ENCODE peak calls at places on chromosomes 11 and 22, in six cellular contexts. F is WTC11, G is HCT116, W is H1, X is K562, P is HepG2. R is an unnamed sample.

GRCh38 chr11:114197799-114198500 is 98.2 kb upstream of the NNMT start:
- DNase-seq in F (no peak), G (no peak), W (no peak), X (no peak), P (no peak), R (no peak)

GRCh38 chr22:19728836-19729235 is 5.5 kb downstream of the GP1BB start:
- DNase-seq in F (no peak), G (no peak), W (no peak), X (no peak), P (no peak), R (no peak)

GRCh38 chr22:19878461-19879247 is 24.0 kb upstream of the GNB1L start:
- DNase-seq in F (peak), G (no peak), W (peak), X (no peak), P (no peak), R (no peak)

GRCh38 chr11:126124284-126124683 is 61.6 kb upstream of the CDON start:
- DNase-seq in F (no peak), G (no peak), W (no peak), X (no peak), P (no peak), R (no peak)

GRCh38 chr11:112949781-112950575 is 11.2 kb upstream of the NCAM1 start:
- DNase-seq in F (no peak), G (no peak), W (no peak), X (no peak), P (no peak), R (no peak)

GRCh38 chr11:123060265-123061000 is 1.5 kb downstream of the HSPA8 start:
- DNase-seq in F (no peak), G (no peak), W (no peak), X (no peak), P (no peak), R (no peak)

GRCh38 chr22:35205956-35206355 is 51.3 kb upstream of the HMGXB4 start:
- DNase-seq in F (no peak), G (no peak), W (no peak), X (no peak), P (no peak), R (no peak)

GRCh38 chr11:120912504-120912903 is 111.4 kb upstream of the TBCEL start:
- DNase-seq in F (no peak), G (peak), W (no peak), X (peak), P (peak), R (no peak)

GRCh38 chr11:35919244-35919643 is 24.6 kb upstream of the LDLRAD3 start:
- DNase-seq in F (no peak), G (no peak), W (no peak), X (no peak), P (no peak), R (no peak)

GRCh38 chr11:114281388-114281956 is 14.7 kb upstream of the NNMT start:
- DNase-seq in F (no peak), G (no peak), W (no peak), X (no peak), P (no peak), R (no peak)

GRCh38 chr11:69915501-69916250 is 96.5 kb upstream of the FGF3 start:
- DNase-seq in F (peak), G (peak), W (peak), X (peak), P (peak), R (no peak)

GRCh38 chr11:61587951-61588695 is 7.2 kb upstream of the SYT7 start:
- DNase-seq in F (peak), G (peak), W (peak), X (peak), P (no peak), R (no peak)

GRCh38 chr11:126772267-126772666 is 228.3 kb downstream of the KIRREL3 start:
- DNase-seq in F (no peak), G (no peak), W (no peak), X (no peak), P (no peak), R (no peak)

GRCh38 chr11:121563900-121564822 is 111.4 kb upstream of the SORL1-AS1 start:
- DNase-seq in F (no peak), G (no peak), W (no peak), X (no peak), P (peak), R (no peak)

GRCh38 chr22:44710474-44711235 is 8.7 kb downstream of the PRR5 start:
- DNase-seq in F (no peak), G (no peak), W (no peak), X (no peak), P (no peak), R (no peak)

GRCh38 chr11:77705195-77705876 is 67.7 kb upstream of the CLNS1A start:
- DNase-seq in F (no peak), G (peak), W (no peak), X (peak), P (peak), R (no peak)
- TF ChIP-seq ATF3 in F (no peak), G (no peak), W (no peak), X (no peak), P (no peak), R (no peak)

GRCh38 chr11:82995754-82996398 is 75.8 kb downstream of the RAB30 start:
- DNase-seq in F (no peak), G (no peak), W (no peak), X (no peak), P (no peak), R (no peak)

GRCh38 chr11:82995276-82995675 is 76.4 kb downstream of the RAB30 start:
- DNase-seq in F (no peak), G (no peak), W (no peak), X (no peak), P (no peak), R (no peak)

GRCh38 chr11:82999232-82999631 is 72.5 kb downstream of the RAB30 start:
- DNase-seq in F (no peak), G (no peak), W (no peak), X (no peak), P (no peak), R (no peak)

GRCh38 chr11:82998697-82999096 is 73.0 kb downstream of the RAB30 start:
- DNase-seq in F (no peak), G (no peak), W (no peak), X (no peak), P (no peak), R (no peak)

GRCh38 chr11:82996966-82997606 is 74.6 kb downstream of the RAB30 start:
- DNase-seq in F (no peak), G (no peak), W (no peak), X (no peak), P (no peak), R (peak)
- TF ChIP-seq ATF3 in F (no peak), G (no peak), W (no peak), X (no peak), P (no peak), R (no peak)

GRCh38 chr11:67300756-67301312 is 2.5 kb upstream of the SSH3 start:
- DNase-seq in F (no peak), G (no peak), W (no peak), X (no peak), P (no peak), R (no peak)
- TF ChIP-seq ATF3 in F (no peak), G (no peak), W (no peak), X (no peak), P (no peak), R (no peak)

DNA sequence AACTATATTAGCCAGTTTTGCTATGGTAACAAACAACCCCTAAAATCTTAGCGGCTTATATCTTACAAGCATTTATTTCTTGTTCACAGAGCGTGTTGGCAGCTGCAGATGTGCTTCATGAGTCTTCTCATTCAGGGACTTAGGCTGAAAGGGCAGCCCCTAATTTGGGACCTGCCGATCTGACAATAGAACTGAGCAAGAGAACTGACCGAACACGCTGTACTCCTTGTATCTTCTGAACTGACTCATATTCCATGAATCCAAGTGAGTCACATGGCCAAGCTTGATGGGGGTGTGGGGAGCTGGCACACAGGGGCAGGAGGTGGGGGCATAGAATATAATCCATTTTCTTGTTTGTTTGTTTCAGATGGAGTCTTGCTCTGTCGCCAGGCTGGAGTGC is 481.7 kb upstream of the CADM1 start:
- DNase-seq in F (no peak), G (no peak), W (no peak), X (no peak), P (no peak), R (no peak)
- TF ChIP-seq ATF3 in F (no peak), G (no peak), W (no peak), X (no peak), P (no peak), R (no peak)

GRCh38 chr11:128302425-128303186 is 284.8 kb downstream of the ETS1 start:
- DNase-seq in F (no peak), G (no peak), W (no peak), X (no peak), P (no peak), R (peak)
- TF ChIP-seq ATF3 in F (no peak), G (no peak), W (no peak), X (no peak), P (no peak), R (no peak)

DNA sequence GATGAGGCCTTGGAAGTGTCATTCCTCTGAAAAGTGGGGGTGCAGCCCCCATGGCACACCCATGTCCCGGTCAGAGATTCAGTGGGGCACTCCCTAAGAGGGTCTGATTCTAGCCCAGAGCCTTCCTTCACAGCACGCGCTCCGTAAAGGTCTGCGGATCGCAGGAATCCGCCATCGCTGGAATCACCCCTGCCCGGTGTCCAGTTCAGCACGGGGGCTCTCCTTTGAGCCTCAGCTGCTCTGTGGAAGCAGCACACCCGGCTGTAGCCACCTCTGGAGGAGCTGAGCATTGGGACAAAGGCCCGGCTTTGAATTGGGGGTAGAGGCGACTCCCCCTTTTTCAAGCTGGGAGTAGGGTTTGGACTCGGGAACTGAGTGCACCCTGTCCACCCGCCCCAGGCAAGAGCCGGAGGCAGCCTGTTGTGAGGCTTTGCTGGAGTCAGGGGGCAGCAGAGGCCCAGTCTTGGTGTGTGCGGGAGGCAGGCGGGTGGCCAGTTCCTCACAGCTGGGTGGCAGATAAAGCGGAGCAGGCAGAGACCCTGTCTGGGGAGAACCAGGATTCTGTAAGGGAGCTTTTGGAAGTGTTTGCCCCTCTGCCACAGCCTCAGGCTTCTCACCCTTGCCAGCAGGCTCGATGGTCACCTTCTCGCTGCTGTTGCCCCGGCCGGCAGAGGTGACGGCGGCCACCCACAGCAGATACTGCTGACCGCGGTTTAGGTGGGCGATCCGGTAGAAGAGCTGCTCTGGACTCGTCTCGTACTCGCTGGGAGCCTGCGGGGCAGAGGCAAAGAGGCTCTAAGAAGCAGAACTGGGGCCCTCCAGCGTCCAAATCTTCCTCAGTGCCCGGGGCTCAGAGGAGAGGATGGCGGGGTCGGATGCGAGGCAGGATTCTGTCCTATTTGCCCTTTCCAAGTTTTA is 115.9 kb downstream of the CEP164 start:
- DNase-seq in F (peak), G (no peak), W (peak), X (peak), P (peak), R (no peak)
- TF ChIP-seq ATF3 in F (no peak), G (no peak), W (no peak), X (no peak), P (no peak), R (no peak)

GRCh38 chr11:111765984-111766833 is at the start of gene PPP2R1B:
- DNase-seq in F (peak), G (peak), W (peak), X (peak), P (peak), R (peak)
- TF ChIP-seq ATF3 in F (no peak), G (no peak), W (no peak), X (no peak), P (no peak), R (no peak)

DNA sequence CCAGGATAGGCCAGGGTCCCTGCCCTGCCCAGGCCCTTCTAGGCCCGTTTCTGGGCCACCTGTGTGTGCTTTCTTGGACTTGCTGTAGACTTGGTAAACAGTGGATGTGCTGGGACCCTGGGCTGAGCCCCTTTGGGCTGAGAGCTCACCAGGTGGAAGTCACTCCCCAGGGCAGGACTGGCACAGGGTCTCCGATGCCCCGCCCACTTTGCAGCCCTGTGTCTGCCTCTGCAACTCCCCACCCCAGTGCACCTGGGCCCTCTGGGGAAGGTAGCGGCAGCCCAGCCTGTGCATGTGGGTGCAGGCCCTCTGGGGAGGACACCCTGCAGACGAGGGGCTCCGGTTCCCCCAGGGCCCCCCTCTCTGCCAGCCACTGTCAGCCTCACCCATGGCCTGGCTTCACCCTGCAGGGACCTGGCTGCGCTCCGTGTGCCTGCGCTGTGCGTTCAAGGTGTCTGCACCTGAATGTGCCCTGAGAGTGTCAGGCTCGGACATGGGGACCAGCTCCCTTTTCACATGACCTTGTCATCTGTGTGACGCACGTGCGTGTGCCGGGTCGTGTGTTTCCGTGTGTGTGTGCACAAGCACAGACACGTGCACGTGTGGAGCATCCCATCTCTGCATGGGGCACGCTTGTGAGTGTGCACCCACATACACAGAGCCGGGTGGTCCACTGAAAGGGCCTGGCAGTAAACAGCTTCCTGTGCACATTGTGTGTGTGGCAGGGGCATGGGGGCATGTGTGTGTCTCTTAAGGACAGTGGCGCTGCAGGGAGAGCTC is 118.5 kb downstream of the KCNQ1OT1 start:
- DNase-seq in F (peak), G (no peak), W (no peak), X (no peak), P (no peak), R (no peak)
- TF ChIP-seq ATF3 in F (no peak), G (no peak), W (no peak), X (no peak), P (no peak), R (no peak)

DNA sequence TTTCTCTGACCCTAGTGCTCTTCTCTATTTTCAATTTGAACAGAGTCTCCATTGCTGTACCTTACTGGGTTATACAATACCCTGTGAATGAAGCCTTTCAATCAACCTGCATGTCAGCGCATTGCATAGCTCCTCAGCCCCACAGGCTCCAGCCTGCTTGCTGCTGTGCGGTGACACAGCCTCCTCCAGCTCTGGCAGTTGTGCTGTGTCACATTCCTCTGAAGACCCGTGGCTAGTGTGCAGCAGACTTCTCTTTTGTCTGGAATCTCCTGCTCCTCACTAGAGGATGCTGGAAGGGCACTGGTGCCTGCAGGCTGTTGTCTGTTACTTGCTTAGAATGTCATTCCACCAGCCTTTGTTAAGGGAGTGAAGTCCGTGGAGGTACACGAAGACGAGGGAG is 390.1 kb upstream of the B3GAT1 start:
- DNase-seq in F (no peak), G (no peak), W (no peak), X (no peak), P (no peak), R (no peak)
- TF ChIP-seq ATF3 in F (no peak), G (no peak), W (no peak), X (no peak), P (no peak), R (no peak)

DNA sequence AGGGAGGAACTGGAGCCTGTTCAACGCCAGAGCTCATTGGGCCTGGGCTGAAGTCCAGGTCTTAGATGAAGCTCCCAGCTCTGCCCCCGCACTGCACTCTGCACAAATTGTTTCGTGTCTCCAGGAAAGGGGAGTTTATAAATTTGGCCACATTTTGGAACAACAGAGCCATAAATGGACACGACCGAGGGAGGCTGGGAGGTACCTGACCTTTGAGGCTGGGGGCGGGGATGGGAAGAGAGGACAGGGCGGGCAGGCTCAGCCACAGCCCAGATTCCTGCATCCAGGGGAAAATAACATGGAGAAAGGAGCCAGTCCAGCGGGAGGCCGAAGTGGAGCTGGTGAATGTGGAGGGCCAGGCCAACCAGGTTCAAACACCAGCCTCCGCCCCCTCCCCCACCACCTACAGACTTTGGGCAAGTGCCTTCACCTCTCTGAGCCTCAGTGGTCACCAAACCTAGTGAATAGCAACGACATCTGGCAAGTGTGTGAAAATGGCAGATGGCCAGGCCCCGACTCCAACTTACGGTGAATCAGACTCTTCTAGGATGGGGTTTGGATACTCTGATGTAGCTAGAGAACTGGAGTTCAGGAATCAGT is 36.8 kb upstream of the SMTN start:
- DNase-seq in F (no peak), G (no peak), W (no peak), X (no peak), P (peak), R (no peak)
- TF ChIP-seq ATF3 in F (no peak), G (no peak), W (no peak), X (no peak), P (no peak), R (no peak)